ENCODE peak calls at places on chromosomes 3 and 15, in nine cellular contexts. N is CD8-positive, alpha-beta T cell; J is A673; S is MM.1S; Y is WTC11; Q is mucosa of descending colon; D is SK-N-SH; L is AG04450; W is Calu3. E is an unnamed sample.

GRCh38 chr15:72423256-72423655 is 25.2 kb downstream of the TMEM202 start:
- DNase-seq in J (no peak), W (no peak), L (no peak), Y (no peak), N (no peak), Q (no peak), S (no peak), D (no peak), E (no peak)

GRCh38 chr15:92907880-92908279 is 7.8 kb downstream of the CHD2 start:
- DNase-seq in J (peak; percentile 87), D (no peak), L (peak; percentile 55), N (no peak), S (no peak), Q (no peak), Y (no peak), W (peak; percentile 29), E (no peak)

GRCh38 chr3:172089250-172089649 is 49.9 kb downstream of the FNDC3B start:
- DNase-seq in N (no peak), W (no peak), Q (no peak), D (no peak), S (no peak), L (no peak), J (no peak), Y (no peak), E (no peak)

GRCh38 chr15:38112406-38112805 is 140.2 kb upstream of the SPRED1 start:
- DNase-seq in L (no peak), S (no peak), Q (no peak), W (no peak), Y (no peak), N (no peak), J (peak; percentile 28), D (no peak), E (no peak)

GRCh38 chr3:141063831-141064230 is 12.7 kb downstream of the SPSB4 start:
- DNase-seq in J (no peak), D (peak; percentile 76), W (no peak), L (no peak), N (no peak), Q (no peak), S (no peak), Y (no peak), E (peak; percentile 25)

GRCh38 chr3:13332740-13333139 is 87.4 kb downstream of the NUP210 start:
- DNase-seq in S (no peak), W (no peak), J (no peak), Y (no peak), Q (no peak), L (no peak), D (no peak), N (no peak), E (no peak)

GRCh38 chr3:10471337-10471721 is 34.1 kb downstream of the ATP2B2 start:
- DNase-seq in W (no peak), L (no peak), D (no peak), J (no peak), Q (no peak), Y (no peak), S (no peak), N (no peak), E (no peak)

GRCh38 chr3:134677196-134677986 is 26.6 kb upstream of the KY start:
- DNase-seq in W (peak; percentile 37), L (no peak), J (peak; percentile 37), Q (peak; percentile 30), Y (peak; percentile 80), S (peak; percentile 15), N (no peak), D (peak; percentile 35), E (no peak)

GRCh38 chr3:70816346-70816745 is 503.9 kb upstream of the MDFIC2 start:
- DNase-seq in D (no peak), Q (no peak), N (no peak), S (no peak), Y (no peak), L (no peak), J (no peak), W (no peak), E (no peak)

GRCh38 chr15:94451461-94451860 is 220.1 kb downstream of the MCTP2 start:
- DNase-seq in Q (no peak), S (no peak), W (no peak), L (no peak), Y (no peak), J (no peak), D (no peak), N (no peak), E (no peak)

GRCh38 chr3:137514853-137515252 is 249.3 kb upstream of the SOX14 start:
- DNase-seq in W (no peak), S (no peak), Q (no peak), J (no peak), D (no peak), Y (no peak), N (no peak), L (no peak), E (no peak)

GRCh38 chr15:60536314-60536713 is 57.4 kb upstream of the ICE2 start:
- DNase-seq in Y (no peak), J (no peak), L (no peak), N (no peak), S (no peak), W (no peak), D (no peak), Q (no peak), E (no peak)

GRCh38 chr15:80991446-80991845 is 1.8 kb upstream of the MESD start:
- DNase-seq in Y (no peak), Q (no peak), S (peak; percentile 47), W (peak; percentile 13), J (no peak), D (no peak), N (no peak), L (no peak), E (no peak)

GRCh38 chr15:77186518-77187095 is 115.7 kb upstream of the TSPAN3 start:
- DNase-seq in D (peak; percentile 33), J (peak; percentile 65), N (no peak), S (peak; percentile 43), Q (no peak), Y (no peak), L (peak; percentile 8), W (peak; percentile 18), E (no peak)
- TF ChIP-seq CTCF in D (peak; percentile 66), J (peak; percentile 77), N (peak; percentile 60), S (peak; percentile 73), Q (no peak), Y (no peak), L (peak; percentile 69), W (no peak), E (peak; percentile 76)

GRCh38 chr3:118740722-118741290 is 293.8 kb downstream of the IGSF11 start:
- DNase-seq in S (peak; percentile 29), D (no peak), W (no peak), L (no peak), J (no peak), Y (no peak), N (no peak), Q (no peak), E (no peak)

GRCh38 chr3:118742760-118743159 is 291.9 kb downstream of the IGSF11 start:
- DNase-seq in D (no peak), W (no peak), Y (no peak), Q (no peak), S (no peak), N (no peak), L (no peak), J (no peak), E (no peak)
- TF ChIP-seq CTCF in D (no peak), W (no peak), Y (no peak), Q (no peak), S (no peak), N (no peak), L (no peak), J (no peak), E (no peak)

DNA sequence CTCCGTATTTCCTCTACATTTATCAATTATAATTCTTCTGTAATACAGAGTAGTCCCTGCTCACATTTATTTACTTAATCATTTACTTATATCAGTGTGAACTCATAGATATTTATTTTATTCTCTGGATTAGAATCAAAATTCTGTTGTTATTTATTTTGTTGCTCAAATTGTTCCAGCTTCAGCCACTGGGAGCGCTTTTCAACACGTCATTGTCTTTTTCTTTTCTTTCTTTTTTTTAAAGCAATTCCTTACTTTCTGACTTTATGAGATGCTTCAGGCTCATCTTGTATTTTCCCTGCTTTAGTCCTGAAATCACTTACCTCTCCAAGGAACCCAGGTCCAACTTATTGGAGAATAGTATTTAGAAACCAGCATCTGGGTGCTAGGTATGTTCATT is 53.4 kb downstream of the GLCE start:
- DNase-seq in L (no peak), D (no peak), Y (no peak), W (no peak), S (no peak), N (no peak), Q (no peak), J (no peak), E (no peak)
- TF ChIP-seq CTCF in L (no peak), D (peak; percentile 31), Y (peak; percentile 28), W (no peak), S (peak; percentile 6), N (no peak), Q (no peak), J (peak; percentile 27), E (peak; percentile 60)

DNA sequence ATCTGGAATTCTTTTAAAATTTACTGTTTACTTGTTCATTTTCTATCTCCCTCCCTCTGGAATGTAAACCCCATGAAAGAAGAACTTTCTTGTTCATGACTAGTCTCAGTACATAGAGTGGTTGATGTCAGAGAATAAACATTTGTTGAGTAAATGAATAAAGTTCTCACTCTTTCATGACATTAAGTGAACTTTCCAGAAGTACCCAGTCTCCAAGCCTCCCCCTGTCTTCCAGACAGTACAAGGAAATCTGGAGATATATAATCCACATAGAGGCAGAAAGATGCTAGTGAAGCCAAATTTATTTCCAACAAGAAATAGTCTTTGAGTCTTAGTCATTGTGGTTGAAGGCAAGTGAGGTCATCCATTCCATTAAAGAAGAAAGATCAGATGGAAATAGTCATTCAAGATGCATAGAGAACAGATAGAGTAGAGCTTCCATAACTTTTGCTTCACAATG is 71.5 kb upstream of the GALNT15 start:
- DNase-seq in W (no peak), N (no peak), Y (no peak), D (no peak), L (peak; percentile 78), Q (no peak), S (no peak), J (no peak), E (no peak)
- TF ChIP-seq CTCF in W (no peak), N (no peak), Y (no peak), D (peak; percentile 21), L (peak; percentile 33), Q (no peak), S (no peak), J (no peak), E (no peak)

DNA sequence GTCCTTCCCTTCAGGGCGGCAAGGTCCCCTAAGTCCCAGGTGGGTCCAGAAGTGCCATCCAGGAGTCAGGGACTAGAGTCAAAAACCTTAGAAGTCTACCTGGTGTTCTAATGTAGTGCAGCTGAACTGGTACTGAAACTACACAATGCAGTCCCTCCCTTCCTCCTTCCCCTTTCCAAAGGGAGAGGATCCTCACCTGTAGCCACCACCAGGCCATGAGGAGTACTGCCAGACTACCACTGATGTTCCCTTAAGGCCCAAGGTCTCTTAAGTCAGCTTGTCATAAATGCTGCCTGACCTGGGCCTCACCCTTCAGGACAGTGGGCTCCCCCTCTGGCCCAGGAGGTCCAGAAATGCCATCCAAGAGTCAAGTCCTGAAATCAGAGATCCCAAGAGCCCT is 98.9 kb downstream of the ULK4 start:
- DNase-seq in J (no peak), W (peak; percentile 18), D (no peak), Y (peak; percentile 52), Q (no peak), L (no peak), N (no peak), S (no peak), E (no peak)
- TF ChIP-seq CTCF in J (no peak), W (no peak), D (no peak), Y (peak; percentile 31), Q (no peak), L (peak; percentile 3), N (no peak), S (no peak), E (peak; percentile 25)